ENCODE peak calls at places on chromosomes 7 and 10, in nine cellular contexts. J is testis, W is upper lobe of left lung, A is transverse colon, R is lower leg skin, T is HCT116, O is Peyer's patch, E is esophagus muscularis mucosa, X is A549. P is an unnamed sample.
A peak's percentile ranks its signal among the peaks of the same experiment; 100 is the strongest.

GRCh38 chr10:129642427-129642826 is 175.4 kb downstream of the MGMT start:
- DNase-seq in J (no peak), W (no peak), A (no peak), R (no peak), T (peak; percentile 10), O (no peak), E (no peak), X (no peak), P (no peak)

GRCh38 chr7:139108256-139109187 is 998 bp downstream of the ZC3HAV1 start:
- DNase-seq in J (peak; percentile 40), W (peak; percentile 86), A (peak; percentile 41), R (peak; percentile 30), T (no peak), O (peak; percentile 70), E (no peak), X (peak; percentile 39), P (peak; percentile 34)

GRCh38 chr10:46048152-46048551 is 2.1 kb upstream of the MSMB start:
- DNase-seq in J (no peak), W (no peak), A (no peak), R (no peak), T (no peak), O (no peak), E (no peak), X (no peak), P (no peak)

GRCh38 chr10:18501198-18501597 is 150.2 kb downstream of the NSUN6 start:
- DNase-seq in J (no peak), W (no peak), A (no peak), R (no peak), T (no peak), O (no peak), E (no peak), X (peak; percentile 7), P (no peak)

GRCh38 chr10:6473430-6473829 is 106.6 kb downstream of the PRKCQ start:
- DNase-seq in J (no peak), W (no peak), A (peak; percentile 9), R (no peak), T (no peak), O (peak; percentile 35), E (no peak), X (no peak), P (no peak)

GRCh38 chr10:100872034-100872791 is 40.5 kb upstream of the SLF2 start:
- DNase-seq in J (peak; percentile 71), W (no peak), A (peak; percentile 17), R (no peak), T (peak; percentile 51), O (peak; percentile 21), E (no peak), X (peak; percentile 92), P (peak; percentile 53)

GRCh38 chr10:28468707-28469483 is 64.0 kb upstream of the WAC start:
- DNase-seq in J (no peak), W (no peak), A (no peak), R (no peak), T (no peak), O (no peak), E (no peak), X (no peak), P (no peak)

GRCh38 chr10:10307551-10307950 is 710.1 kb upstream of the CELF2 start:
- DNase-seq in J (no peak), W (no peak), A (no peak), R (no peak), T (no peak), O (no peak), E (no peak), X (no peak), P (no peak)

GRCh38 chr10:122388287-122388997 is 13.9 kb downstream of the PLEKHA1 start:
- DNase-seq in J (no peak), W (no peak), A (no peak), R (no peak), T (no peak), O (no peak), E (no peak), X (no peak), P (no peak)

GRCh38 chr10:104548090-104548489 is 93.0 kb upstream of the SORCS3 start:
- DNase-seq in J (no peak), W (no peak), A (no peak), R (no peak), T (no peak), O (no peak), E (peak; percentile 55), X (no peak), P (no peak)

GRCh38 chr10:92690211-92691041 is 671 bp downstream of the HHEX start:
- DNase-seq in J (peak; percentile 31), W (peak; percentile 95), A (peak; percentile 61), R (no peak), T (peak; percentile 21), O (peak; percentile 74), E (peak; percentile 92), X (peak; percentile 46), P (peak; percentile 52)

GRCh38 chr10:92691042-92691590 is 1.4 kb downstream of the HHEX start:
- DNase-seq in J (peak; percentile 16), W (peak; percentile 47), A (no peak), R (no peak), T (no peak), O (peak; percentile 28), E (peak; percentile 89), X (no peak), P (peak; percentile 18)

GRCh38 chr10:92688927-92689662 is 660 bp upstream of the HHEX start:
- DNase-seq in J (peak; percentile 36), W (peak; percentile 61), A (peak; percentile 34), R (no peak), T (no peak), O (peak; percentile 57), E (no peak), X (no peak), P (peak; percentile 51)

GRCh38 chr10:92689663-92690210 is at the start of gene HHEX:
- DNase-seq in J (peak; percentile 47), W (peak; percentile 93), A (peak; percentile 63), R (no peak), T (peak; percentile 37), O (peak; percentile 80), E (peak; percentile 84), X (peak; percentile 57), P (peak; percentile 71)

GRCh38 chr10:92688573-92688926 is 1.2 kb upstream of the HHEX start:
- DNase-seq in J (no peak), W (no peak), A (no peak), R (no peak), T (no peak), O (no peak), E (no peak), X (no peak), P (no peak)
- H3K4me3 ChIP-seq in J (peak overlapping the region; percentile 67), W (peak overlapping the region; percentile 80), A (no peak overlapping the region), R (no peak overlapping the region), T (no peak overlapping the region), O (peak overlapping the region; percentile 67), E (peak overlapping the region; percentile 75), X (peak overlapping the region; percentile 97), P (peak overlapping the region; percentile 47)

GRCh38 chr7:18450021-18450420 is 45.5 kb upstream of the HDAC9 start:
- DNase-seq in J (no peak), W (no peak), A (no peak), R (no peak), T (no peak), O (no peak), E (no peak), X (no peak), P (no peak)
- TF ChIP-seq POLR2A in J (no peak), W (no peak), A (no peak), R (no peak), T (no peak), O (no peak), E (no peak), X (no peak), P (no peak)

GRCh38 chr7:31814187-31814586 is 127.2 kb downstream of the PPP1R17 start:
- DNase-seq in J (peak; percentile 17), W (no peak), A (no peak), R (no peak), T (no peak), O (no peak), E (no peak), X (peak; percentile 4), P (peak; percentile 14)
- TF ChIP-seq CTCF in J (no peak), W (peak; percentile 16), A (no peak), R (no peak), T (no peak), O (no peak), E (peak; percentile 25), X (peak; percentile 48), P (peak; percentile 35)

GRCh38 chr7:143290293-143290692 is 2.1 kb downstream of the CASP2 start:
- DNase-seq in J (no peak), W (no peak), A (no peak), R (no peak), T (no peak), O (no peak), E (no peak), X (no peak), P (no peak)
- H3K4me3 ChIP-seq in J (no peak overlapping the region), W (no peak overlapping the region), A (no peak overlapping the region), R (no peak overlapping the region), T (no peak overlapping the region), O (no peak overlapping the region), E (no peak overlapping the region), X (no peak overlapping the region), P (no peak overlapping the region)

GRCh38 chr10:74081192-74081803 is 69.3 kb downstream of the AP3M1 start:
- DNase-seq in J (peak; percentile 46), W (no peak), A (peak; percentile 42), R (no peak), T (peak; percentile 43), O (peak; percentile 26), E (peak; percentile 90), X (peak; percentile 83), P (peak; percentile 38)

GRCh38 chr10:74079914-74080590 is 70.6 kb downstream of the AP3M1 start:
- DNase-seq in J (no peak), W (no peak), A (no peak), R (no peak), T (peak; percentile 35), O (no peak), E (no peak), X (no peak), P (no peak)

GRCh38 chr10:74082319-74082718 is 68.3 kb downstream of the AP3M1 start:
- DNase-seq in J (no peak), W (no peak), A (no peak), R (no peak), T (no peak), O (no peak), E (peak; percentile 39), X (no peak), P (no peak)

GRCh38 chr10:74083304-74083703 is 67.3 kb downstream of the AP3M1 start:
- DNase-seq in J (no peak), W (no peak), A (no peak), R (no peak), T (no peak), O (no peak), E (peak; percentile 34), X (no peak), P (no peak)

DNA sequence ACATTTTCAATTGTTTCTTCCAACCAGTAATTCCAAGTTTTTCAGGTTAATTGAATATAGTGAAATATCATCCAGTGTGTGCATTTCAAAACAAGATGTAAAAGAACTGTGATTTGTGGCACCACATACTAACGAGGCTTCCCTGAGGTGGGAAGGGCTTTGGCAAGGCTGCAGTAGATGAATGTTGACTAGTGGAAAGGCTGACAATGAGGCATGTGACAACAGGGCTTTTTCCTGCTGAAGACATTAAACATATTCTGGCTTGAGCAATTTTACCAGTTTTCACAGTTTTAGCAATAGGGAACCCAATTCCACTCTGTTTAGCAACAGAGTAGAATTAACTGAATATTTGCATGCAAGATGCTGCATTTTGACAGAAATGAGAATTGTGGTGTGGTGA is 68.7 kb downstream of the AP3M1 start:
- DNase-seq in J (no peak), W (no peak), A (no peak), R (peak; percentile 56), T (no peak), O (no peak), E (peak; percentile 12), X (no peak), P (no peak)
- TF ChIP-seq POLR2A in J (no peak), W (no peak), A (no peak), R (no peak), T (no peak), O (no peak), E (no peak), X (no peak), P (no peak)

GRCh38 chr7:158733762-158734494 is 29.3 kb upstream of the NCAPG2 start:
- DNase-seq in J (no peak), W (no peak), A (no peak), R (no peak), T (no peak), O (no peak), E (no peak), X (no peak), P (no peak)
- TF ChIP-seq CTCF in J (no peak), W (no peak), A (no peak), R (no peak), T (no peak), O (no peak), E (no peak), X (peak; percentile 6), P (no peak)